ENCODE peak calls at places on chromosomes 3 and 15, in nine cellular contexts. X, R, W, Q, Z, M, H, A and L are unnamed samples.

GRCh38 chr3:86792316-86792715 is 198.6 kb downstream of the VGLL3 start:
- DNase-seq in X (no peak), W (no peak), R (no peak), H (no peak), Q (no peak), M (no peak), Z (no peak), A (no peak), L (no peak)

GRCh38 chr3:64399205-64399800 is 174.0 kb upstream of the PRICKLE2 start:
- DNase-seq in W (peak; percentile 43), Z (peak; percentile 17), Q (no peak), A (no peak), X (peak; percentile 48), M (peak; percentile 67), H (peak; percentile 45), R (no peak), L (no peak)

GRCh38 chr15:67175643-67176071 is 78.8 kb downstream of the AAGAB start:
- DNase-seq in H (no peak), Z (no peak), W (no peak), M (no peak), X (no peak), R (no peak), A (no peak), Q (no peak), L (no peak)

GRCh38 chr3:187945374-187945773 is 200.1 kb upstream of the BCL6 start:
- DNase-seq in W (no peak), A (no peak), M (no peak), R (no peak), Z (no peak), H (no peak), Q (no peak), X (no peak), L (no peak)

GRCh38 chr3:161386991-161387390 is 15.7 kb upstream of the SPTSSB start:
- DNase-seq in M (no peak), Q (no peak), A (no peak), W (no peak), R (no peak), H (no peak), Z (no peak), X (no peak), L (no peak)

GRCh38 chr3:119359476-119359998 is 65.4 kb downstream of the ARHGAP31 start:
- DNase-seq in A (no peak), Q (no peak), X (no peak), Z (no peak), M (no peak), H (no peak), W (no peak), R (no peak), L (no peak)

GRCh38 chr15:69724331-69724730 is 271.7 kb downstream of the RPLP1 start:
- DNase-seq in H (no peak), R (no peak), X (no peak), Z (no peak), A (no peak), Q (no peak), M (no peak), W (no peak), L (no peak)

GRCh38 chr15:69954726-69955125 is 143.0 kb downstream of the TLE3 start:
- DNase-seq in A (no peak), Z (no peak), R (no peak), Q (no peak), M (no peak), W (no peak), H (no peak), X (peak; percentile 12), L (no peak)

GRCh38 chr15:47870956-47871625 is 153.8 kb downstream of the SEMA6D start:
- DNase-seq in Z (no peak), H (no peak), R (no peak), Q (no peak), A (no peak), X (no peak), W (peak; percentile 18), M (no peak), L (no peak)

GRCh38 chr3:119380697-119381096 is 82.7 kb downstream of the TMEM39A start:
- DNase-seq in M (no peak), R (no peak), X (no peak), Z (no peak), Q (no peak), A (no peak), H (no peak), W (no peak), L (no peak)

GRCh38 chr3:101780661-101781060 is 1.6 kb downstream of the NXPE3 start:
- DNase-seq in M (no peak), R (no peak), Z (no peak), X (no peak), A (no peak), Q (no peak), W (peak; percentile 55), H (peak; percentile 47), L (no peak)

GRCh38 chr3:172305552-172305951 is 142.7 kb downstream of the GHSR start:
- DNase-seq in W (peak; percentile 63), H (peak; percentile 62), Q (no peak), A (no peak), X (no peak), R (no peak), Z (no peak), M (no peak), L (no peak)

GRCh38 chr15:25795712-25796111 is 67.4 kb downstream of the ATP10A start:
- DNase-seq in X (no peak), R (no peak), A (no peak), W (no peak), Z (no peak), H (no peak), Q (no peak), M (no peak), L (no peak)

GRCh38 chr15:71623111-71623510 is 187.2 kb upstream of the NR2E3 start:
- DNase-seq in Z (no peak), X (no peak), Q (no peak), M (no peak), W (no peak), H (no peak), A (no peak), R (no peak), L (no peak)

GRCh38 chr3:4841225-4841624 is 138.0 kb upstream of the BHLHE40 start:
- DNase-seq in A (no peak), R (no peak), X (no peak), W (no peak), H (no peak), Z (no peak), Q (no peak), M (no peak), L (no peak)

GRCh38 chr15:83320831-83321230 is 36.4 kb upstream of the BNC1 start:
- DNase-seq in M (no peak), Q (no peak), X (no peak), R (no peak), Z (no peak), W (no peak), A (no peak), H (no peak), L (no peak)

GRCh38 chr3:49173116-49173791 is 1.9 kb downstream of the KLHDC8B start:
- DNase-seq in Z (peak; percentile 56), Q (no peak), M (peak; percentile 86), R (no peak), W (no peak), H (no peak), X (peak; percentile 68), A (no peak), L (no peak)

GRCh38 chr3:38696034-38696433 is 46.5 kb upstream of the SCN5A start:
- DNase-seq in Z (no peak), W (no peak), M (no peak), R (no peak), H (no peak), Q (no peak), A (no peak), X (no peak), L (no peak)

GRCh38 chr15:68210821-68211655 is 5.9 kb upstream of the CALML4 start:
- DNase-seq in R (peak; percentile 28), M (peak; percentile 78), Z (peak; percentile 47), X (no peak), Q (peak; percentile 17), A (peak; percentile 37), W (no peak), H (no peak), L (no peak)

GRCh38 chr3:100560426-100560825 is 49.0 kb upstream of the ADGRG7 start:
- DNase-seq in M (no peak), Q (no peak), R (no peak), Z (no peak), W (no peak), X (no peak), A (no peak), H (no peak), L (no peak)

GRCh38 chr15:78060232-78060631 is 17.3 kb downstream of the TBC1D2B start:
- DNase-seq in W (no peak), Z (no peak), Q (no peak), H (no peak), R (no peak), A (no peak), M (no peak), X (no peak), L (no peak)

GRCh38 chr3:161851941-161852566 is 355.4 kb downstream of the OTOL1 start:
- DNase-seq in Z (peak; percentile 63), X (peak; percentile 48), W (no peak), R (no peak), H (peak; percentile 46), Q (no peak), M (peak; percentile 48), A (no peak), L (no peak)

GRCh38 chr3:127037423-127037841 is 54.5 kb downstream of the PLXNA1 start:
- DNase-seq in Z (no peak), A (no peak), H (no peak), M (no peak), Q (no peak), W (no peak), R (no peak), X (no peak), L (no peak)

GRCh38 chr3:52715714-52716305 is 9.9 kb downstream of the SPCS1 start:
- DNase-seq in A (no peak), H (no peak), M (no peak), W (no peak), Z (no peak), R (no peak), X (no peak), Q (no peak), L (no peak)

GRCh38 chr15:70259640-70260066 is 161.9 kb upstream of the TLE3 start:
- DNase-seq in Q (no peak), A (no peak), W (no peak), M (no peak), Z (peak; percentile 66), H (no peak), R (no peak), X (no peak), L (no peak)

GRCh38 chr3:36362216-36362615 is 18.1 kb upstream of the STAC start:
- DNase-seq in Q (no peak), H (peak; percentile 17), X (no peak), W (no peak), M (no peak), R (no peak), Z (no peak), A (no peak), L (no peak)

GRCh38 chr3:186510374-186511079 is 33.7 kb downstream of the CRYGS start:
- DNase-seq in H (no peak), Z (no peak), A (no peak), R (no peak), Q (no peak), W (no peak), X (no peak), M (no peak), L (no peak)

GRCh38 chr15:91922701-91923279 is 69.3 kb downstream of the SLCO3A1 start:
- DNase-seq in R (no peak), Z (no peak), M (no peak), W (no peak), H (no peak), X (no peak), A (no peak), Q (no peak), L (no peak)

GRCh38 chr3:189137416-189137815 is 34.4 kb upstream of the TPRG1 start:
- DNase-seq in A (no peak), Q (no peak), Z (no peak), X (no peak), R (no peak), M (no peak), W (no peak), H (no peak), L (no peak)

GRCh38 chr15:50774450-50774849 is 8.9 kb upstream of the SPPL2A start:
- DNase-seq in M (no peak), X (no peak), Q (no peak), W (no peak), Z (no peak), R (no peak), A (no peak), H (peak; percentile 18), L (no peak)

GRCh38 chr3:72907131-72907697 is 19.4 kb downstream of the GXYLT2 start:
- DNase-seq in M (no peak), Z (no peak), H (no peak), A (no peak), Q (no peak), R (no peak), W (no peak), X (no peak), L (no peak)